ENCODE peak calls at places on chromosomes 7 and 10, in seven cellular contexts. U is BJ; H is glutamatergic neuron; G is mucosa of descending colon; S is CD4-positive, alpha-beta T cell; C is fibroblast of the aortic adventitia; K is HCT116. Q is an unnamed sample.
A peak's percentile ranks its signal among the peaks of the same experiment; 100 is the strongest.

GRCh38 chr7:139639563-139639962 is 116.1 kb downstream of the CLEC2L start:
- DNase-seq in U (no peak), H (no peak), G (no peak), S (no peak), C (no peak), K (no peak), Q (no peak)

GRCh38 chr10:104648421-104648820 is 7.3 kb downstream of the SORCS3 start:
- DNase-seq in U (no peak), H (no peak), G (no peak), S (no peak), C (no peak), K (no peak), Q (no peak)

GRCh38 chr7:101378808-101379207 is 16.1 kb downstream of the COL26A1 start:
- DNase-seq in U (no peak), H (peak; percentile 62), G (no peak), S (no peak), C (peak; percentile 16), K (no peak), Q (no peak)

GRCh38 chr7:158009886-158010285 is 577.7 kb downstream of the PTPRN2 start:
- DNase-seq in U (no peak), H (no peak), G (no peak), S (no peak), C (no peak), K (no peak), Q (no peak)

GRCh38 chr7:148914208-148914777 is 30.2 kb upstream of the EZH2 start:
- DNase-seq in U (no peak), H (no peak), G (no peak), S (no peak), C (peak; percentile 46), K (peak; percentile 71), Q (no peak)

GRCh38 chr7:158588878-158589442 is 1.3 kb upstream of the PTPRN2 start:
- DNase-seq in U (no peak), H (no peak), G (no peak), S (no peak), C (no peak), K (no peak), Q (no peak)

GRCh38 chr10:59724098-59724938 is 14.7 kb upstream of the SLC16A9 start:
- DNase-seq in U (no peak), H (no peak), G (peak; percentile 57), S (no peak), C (no peak), K (no peak), Q (no peak)

GRCh38 chr7:105298439-105298894 is 90.3 kb downstream of the SRPK2 start:
- DNase-seq in U (no peak), H (no peak), G (no peak), S (no peak), C (no peak), K (no peak), Q (no peak)

GRCh38 chr10:132182591-132182990 is 4.2 kb upstream of the DPYSL4 start:
- DNase-seq in U (no peak), H (no peak), G (no peak), S (no peak), C (no peak), K (no peak), Q (no peak)

GRCh38 chr10:112340601-112341000 is 33.3 kb upstream of the ACSL5 start:
- DNase-seq in U (no peak), H (no peak), G (peak; percentile 2), S (no peak), C (no peak), K (no peak), Q (no peak)

GRCh38 chr7:112192236-112193154 is 13.7 kb downstream of the DOCK4 start:
- DNase-seq in U (no peak), H (no peak), G (no peak), S (no peak), C (peak; percentile 68), K (no peak), Q (no peak)

GRCh38 chr10:120077707-120078492 is 185.4 kb downstream of the SEC23IP start:
- DNase-seq in U (no peak), H (no peak), G (no peak), S (no peak), C (no peak), K (no peak), Q (no peak)

GRCh38 chr7:30028749-30029635 is 780 bp downstream of the PLEKHA8 start:
- DNase-seq in U (no peak), H (no peak), G (peak; percentile 55), S (peak; percentile 13), C (peak; percentile 49), K (peak; percentile 12), Q (no peak)
- TF ChIP-seq CTCF in U (peak; percentile 18), H (no peak), G (no peak), S (no peak), C (peak; percentile 44), K (no peak), Q (peak; percentile 22)

GRCh38 chr7:66732439-66732838 is 8.1 kb upstream of the RABGEF1 start:
- DNase-seq in U (no peak), H (no peak), G (no peak), S (no peak), C (no peak), K (no peak), Q (no peak)
- TF ChIP-seq CTCF in U (no peak), H (no peak), G (no peak), S (no peak), C (no peak), K (no peak), Q (no peak)

GRCh38 chr7:47100815-47101435 is 481.0 kb downstream of the TNS3 start:
- DNase-seq in U (no peak), H (peak; percentile 53), G (peak; percentile 83), S (no peak), C (peak; percentile 61), K (peak; percentile 61), Q (peak; percentile 47)
- TF ChIP-seq CTCF in U (peak; percentile 62), H (peak; percentile 47), G (peak; percentile 36), S (no peak), C (peak; percentile 61), K (peak; percentile 89), Q (peak; percentile 65)

DNA sequence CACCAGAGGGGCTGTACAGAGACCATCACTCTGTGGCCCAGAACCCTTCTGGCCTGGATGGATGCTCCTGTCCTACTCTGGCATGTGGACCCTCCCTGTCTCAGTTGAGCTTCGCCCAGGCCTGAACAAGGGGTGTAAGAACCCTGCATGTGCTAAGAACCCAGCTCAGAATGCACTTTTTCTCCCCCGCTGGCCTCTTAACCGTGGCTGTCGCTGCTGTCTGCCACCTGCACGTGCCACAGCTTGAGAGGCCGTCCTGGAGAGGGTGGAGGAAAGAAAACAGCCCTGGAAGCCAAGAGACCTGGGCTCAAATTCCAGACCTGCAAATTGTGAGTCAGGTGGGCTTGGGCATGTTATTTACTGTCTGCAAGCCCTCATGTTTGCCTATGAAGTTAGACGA is 31.6 kb downstream of the FIGNL1 start:
- DNase-seq in U (no peak), H (no peak), G (no peak), S (no peak), C (no peak), K (no peak), Q (no peak)
- TF ChIP-seq CTCF in U (no peak), H (no peak), G (no peak), S (no peak), C (no peak), K (no peak), Q (no peak)

DNA sequence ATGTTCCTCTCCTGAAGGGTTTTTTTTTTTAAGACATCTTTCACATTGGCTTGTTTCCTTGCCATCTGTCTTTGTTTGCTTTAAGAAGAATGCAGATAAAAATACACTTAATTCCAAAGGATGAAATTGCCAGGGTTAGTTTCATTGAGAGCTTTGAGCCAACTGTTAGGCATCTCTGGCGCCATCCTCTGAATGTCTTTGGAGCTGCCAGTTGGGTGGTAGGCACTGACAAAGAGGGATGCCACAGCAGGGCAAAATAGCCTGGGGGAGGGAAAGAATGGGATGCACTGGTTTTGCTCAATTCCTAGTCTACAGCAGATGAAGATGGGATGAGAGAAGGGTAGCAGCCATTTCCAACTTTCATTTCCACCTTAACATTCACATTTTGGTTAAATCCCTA is 399.2 kb downstream of the SORCS1 start:
- DNase-seq in U (no peak), H (no peak), G (no peak), S (no peak), C (no peak), K (no peak), Q (no peak)
- TF ChIP-seq CTCF in U (no peak), H (no peak), G (no peak), S (no peak), C (no peak), K (no peak), Q (no peak)

GRCh38 chr10:100569687-100570517 is 34.2 kb downstream of the HIF1AN start:
- DNase-seq in U (no peak), H (peak; percentile 40), G (no peak), S (no peak), C (no peak), K (peak; percentile 37), Q (no peak)
- TF ChIP-seq CTCF in U (no peak), H (peak; percentile 18), G (no peak), S (no peak), C (no peak), K (peak; percentile 86), Q (no peak)

DNA sequence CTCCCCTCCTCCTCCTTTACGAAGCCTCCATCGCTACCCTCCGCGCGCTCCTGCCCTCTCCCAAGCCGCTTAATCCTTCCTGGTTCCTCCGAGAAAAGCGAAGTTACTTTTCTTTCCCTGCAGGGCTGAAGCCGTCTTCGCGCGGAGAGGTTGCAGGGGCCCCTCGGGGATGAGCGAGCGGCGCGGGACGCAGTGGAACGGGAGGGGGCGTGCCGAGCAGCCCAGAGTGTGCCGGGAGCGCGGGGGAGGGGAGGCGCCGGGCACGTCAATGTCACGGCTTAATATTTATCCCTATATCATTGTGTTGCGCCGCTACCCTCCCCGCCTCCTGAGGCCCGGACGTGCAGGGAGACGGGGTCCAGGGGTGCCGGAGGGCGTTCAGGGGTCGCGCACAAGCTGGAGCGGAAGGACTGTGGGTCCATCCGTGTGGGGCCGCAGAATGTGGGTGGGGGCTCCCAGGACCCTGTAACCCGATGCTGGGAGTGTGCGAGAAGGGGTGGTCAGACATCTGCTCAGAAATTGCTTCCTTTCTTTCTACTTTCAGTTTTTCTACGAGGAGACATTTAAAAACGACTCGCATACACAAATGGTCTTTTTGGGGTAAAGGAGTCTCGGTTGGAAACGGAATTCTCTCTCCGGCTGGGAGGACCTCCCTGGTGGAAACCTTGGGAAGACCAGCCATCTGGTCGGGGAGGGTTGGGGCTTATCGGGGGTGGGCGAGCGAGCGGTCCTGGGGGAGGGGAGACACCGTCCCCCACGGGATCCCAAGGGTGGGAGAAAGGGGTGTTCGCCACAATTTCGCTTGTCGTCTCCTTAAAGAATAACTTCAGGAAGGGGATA is 2.4 kb downstream of the CDK6 start:
- DNase-seq in U (no peak), H (peak; percentile 80), G (peak; percentile 92), S (peak; percentile 50), C (peak; percentile 70), K (no peak), Q (peak; percentile 69)
- TF ChIP-seq CTCF in U (peak; percentile 49), H (no peak), G (no peak), S (no peak), C (peak; percentile 24), K (peak; percentile 6), Q (no peak)